ENCODE peak calls at places on chromosome 15, in four cellular contexts. N, J, O and K are unnamed samples.

GRCh38 chr15:81358248-81358647 is 15.8 kb downstream of the TMC3 start:
- DNase-seq in N (no peak), J (no peak), O (no peak), K (no peak)

GRCh38 chr15:36601497-36601932 is 22.1 kb downstream of the CDIN1 start:
- DNase-seq in N (no peak), J (peak; percentile 61), O (no peak), K (no peak)

GRCh38 chr15:65054333-65055200 is 9.4 kb downstream of the SLC51B start:
- DNase-seq in N (peak; percentile 76), J (peak; percentile 66), O (peak; percentile 52), K (peak; percentile 43)

GRCh38 chr15:69808756-69809155 is 289.0 kb downstream of the TLE3 start:
- DNase-seq in N (no peak), J (no peak), O (no peak), K (no peak)

GRCh38 chr15:78394981-78395619 is 42.9 kb upstream of the IREB2 start:
- DNase-seq in N (no peak), J (no peak), O (no peak), K (no peak)

GRCh38 chr15:77034620-77035467 is 36.1 kb downstream of the TSPAN3 start:
- DNase-seq in N (peak; percentile 56), J (peak; percentile 25), O (peak; percentile 44), K (no peak)

GRCh38 chr15:90230071-90230494 is 3.7 kb downstream of the CIB1 start:
- DNase-seq in N (no peak), J (no peak), O (no peak), K (no peak)

GRCh38 chr15:63896336-63897115 is 62.8 kb upstream of the HERC1 start:
- DNase-seq in N (no peak), J (no peak), O (peak; percentile 40), K (peak; percentile 33)

GRCh38 chr15:74318376-74319137 is 48.9 kb downstream of the CYP11A1 start:
- DNase-seq in N (no peak), J (no peak), O (no peak), K (no peak)

GRCh38 chr15:48510976-48511375 is 134.5 kb downstream of the FBN1 start:
- DNase-seq in N (no peak), J (no peak), O (no peak), K (no peak)

GRCh38 chr15:72318408-72318942 is 1.5 kb downstream of the CELF6 start:
- DNase-seq in N (no peak), J (no peak), O (no peak), K (no peak)

GRCh38 chr15:27324871-27325270 is 353.9 kb downstream of the GABRG3 start:
- DNase-seq in N (no peak), J (no peak), O (no peak), K (no peak)

GRCh38 chr15:29685156-29686078 is 136.9 kb downstream of the TJP1 start:
- DNase-seq in N (no peak), J (no peak), O (no peak), K (no peak)

GRCh38 chr15:100032358-100033080 is 299.3 kb upstream of the LYSMD4 start:
- DNase-seq in N (no peak), J (no peak), O (no peak), K (no peak)

GRCh38 chr15:65535192-65535591 is 4.9 kb downstream of the HACD3 start:
- DNase-seq in N (no peak), J (no peak), O (no peak), K (no peak)

GRCh38 chr15:40282144-40282869 is 557 bp downstream of the ANKRD63 start:
- DNase-seq in N (peak; percentile 71), J (peak; percentile 40), O (peak; percentile 57), K (peak; percentile 39)

GRCh38 chr15:85473455-85473854 is 93.1 kb downstream of the AKAP13 start:
- DNase-seq in N (no peak), J (peak; percentile 30), O (no peak), K (no peak)

GRCh38 chr15:57835119-57835518 is 128.6 kb downstream of the POLR2M start:
- DNase-seq in N (no peak), J (no peak), O (no peak), K (no peak)

GRCh38 chr15:83310521-83311456 is 26.3 kb upstream of the BNC1 start:
- DNase-seq in N (no peak), J (no peak), O (no peak), K (no peak)

GRCh38 chr15:72902245-72902928 is 118.8 kb upstream of the ADPGK start:
- DNase-seq in N (peak; percentile 52), J (no peak), O (no peak), K (no peak)

GRCh38 chr15:79002631-79003030 is 57.8 kb upstream of the CTSH start:
- DNase-seq in N (no peak), J (peak; percentile 33), O (no peak), K (no peak)

GRCh38 chr15:77406846-77407245 is 13.1 kb downstream of the PEAK1 start:
- DNase-seq in N (no peak), J (no peak), O (no peak), K (no peak)

GRCh38 chr15:101348643-101349496 is 53.8 kb upstream of the SNRPA1 start:
- DNase-seq in N (peak; percentile 62), J (no peak), O (no peak), K (no peak)

GRCh38 chr15:57010724-57011123 is 92.3 kb downstream of the TCF12 start:
- DNase-seq in N (no peak), J (no peak), O (no peak), K (no peak)

GRCh38 chr15:101536166-101536874 is 46.8 kb upstream of the PCSK6 start:
- DNase-seq in N (no peak), J (no peak), O (no peak), K (no peak)

GRCh38 chr15:68637755-68638405 is 59.1 kb downstream of the CORO2B start:
- DNase-seq in N (peak; percentile 54), J (no peak), O (no peak), K (no peak)

GRCh38 chr15:101404245-101404644 is 85.3 kb downstream of the PCSK6 start:
- DNase-seq in N (no peak), J (no peak), O (no peak), K (no peak)

GRCh38 chr15:84736375-84736774 is 12.0 kb upstream of the ZNF592 start:
- DNase-seq in N (no peak), J (no peak), O (peak; percentile 64), K (peak; percentile 55)

GRCh38 chr15:80396094-80396493 is 8.1 kb upstream of the ARNT2 start:
- DNase-seq in N (no peak), J (no peak), O (no peak), K (no peak)

GRCh38 chr15:73374599-73374998 is 5.8 kb upstream of the HCN4 start:
- DNase-seq in N (no peak), J (no peak), O (no peak), K (no peak)